ENCODE peak calls at places on chromosomes 13 and 19, in four cellular contexts. E is pancreas; D is CD8-positive, alpha-beta memory T cell; Y is upper lobe of left lung. F is an unnamed sample.
A peak's percentile ranks its signal among the peaks of the same experiment; 100 is the strongest.

GRCh38 chr19:590396-590745 is 690 bp downstream of the HCN2 start:
- DNase-seq in Y (no peak), E (no peak), D (no peak), F (no peak)

GRCh38 chr19:51688665-51689571 is 4.2 kb upstream of the SPACA6 start:
- DNase-seq in Y (peak; percentile 86), E (peak; percentile 88), D (no peak), F (no peak)

GRCh38 chr19:6219147-6219525 is 60.6 kb downstream of the MLLT1 start:
- DNase-seq in D (no peak), Y (no peak), E (no peak), F (no peak)

GRCh38 chr13:80166352-80166751 is 174.6 kb downstream of the SPRY2 start:
- DNase-seq in E (no peak), Y (no peak), D (no peak), F (no peak)

GRCh38 chr13:97640236-97640635 is 206.3 kb downstream of the RAP2A start:
- DNase-seq in Y (no peak), E (no peak), D (no peak), F (no peak)

GRCh38 chr19:16285769-16286564 is 38.7 kb upstream of the KLF2 start:
- DNase-seq in E (no peak), Y (no peak), D (no peak), F (peak; percentile 23)

GRCh38 chr19:10752237-10752912 is 34.5 kb downstream of the DNM2 start:
- DNase-seq in D (no peak), E (no peak), Y (no peak), F (no peak)

GRCh38 chr13:31433201-31433600 is 233.4 kb downstream of the B3GLCT start:
- DNase-seq in Y (no peak), E (no peak), D (no peak), F (no peak)

GRCh38 chr13:97262058-97262457 is 39.9 kb downstream of the MBNL2 start:
- DNase-seq in E (no peak), D (peak; percentile 27), Y (no peak), F (no peak)

GRCh38 chr19:55169136-55169535 is 2.7 kb upstream of the DNAAF3 start:
- DNase-seq in E (no peak), D (no peak), Y (no peak), F (no peak)

GRCh38 chr19:1554968-1555801 is 12.9 kb downstream of the MEX3D start:
- DNase-seq in Y (no peak), D (no peak), E (no peak), F (no peak)

GRCh38 chr19:50344661-50345318 is 15.6 kb upstream of the KCNC3 start:
- DNase-seq in Y (no peak), E (no peak), D (no peak), F (no peak)

GRCh38 chr13:113002206-113002821 is 33.3 kb downstream of the MCF2L start:
- DNase-seq in Y (no peak), E (peak; percentile 33), D (no peak), F (no peak)

GRCh38 chr19:4871711-4872110 is 4.2 kb upstream of the PLIN3 start:
- DNase-seq in Y (no peak), E (no peak), D (no peak), F (no peak)

GRCh38 chr19:23310729-23311211 is 60.6 kb upstream of the ZNF724 start:
- DNase-seq in D (no peak), E (no peak), Y (no peak), F (no peak)

GRCh38 chr13:109729031-109729870 is 57.1 kb downstream of the IRS2 start:
- DNase-seq in D (no peak), E (no peak), Y (no peak), F (no peak)

GRCh38 chr19:898663-899062 is 5.4 kb downstream of the RNU6-9 start:
- DNase-seq in E (no peak), D (no peak), Y (no peak), F (no peak)

GRCh38 chr19:35539850-35540249 is 5.6 kb upstream of the TMEM147 start:
- DNase-seq in Y (no peak), E (no peak), D (no peak), F (no peak)

GRCh38 chr19:15815306-15815705 is at the start of gene OR10H1:
- DNase-seq in Y (peak; percentile 69), E (peak; percentile 81), D (no peak), F (no peak)

GRCh38 chr13:109145631-109146030 is 516.2 kb downstream of the MYO16 start:
- DNase-seq in Y (peak; percentile 36), D (no peak), E (peak; percentile 50), F (peak; percentile 15)

GRCh38 chr13:37925878-37926473 is 56.4 kb upstream of the TRPC4 start:
- DNase-seq in Y (no peak), E (no peak), D (no peak), F (no peak)

GRCh38 chr13:46211521-46212351 is at the start of gene LRRC63:
- DNase-seq in E (peak; percentile 40), D (peak; percentile 81), Y (peak; percentile 93), F (peak; percentile 44)

GRCh38 chr19:45250216-45250831 is 747 bp upstream of the MARK4 start:
- DNase-seq in E (no peak), Y (no peak), D (no peak), F (no peak)

GRCh38 chr13:97856001-97856675 is 97.3 kb upstream of the IPO5 start:
- DNase-seq in E (peak; percentile 26), D (no peak), Y (peak; percentile 32), F (no peak)

GRCh38 chr19:6375411-6376010 is at the start of gene PSPN:
- DNase-seq in E (no peak), Y (no peak), D (no peak), F (no peak)

GRCh38 chr19:55086730-55087541 is 11.3 kb downstream of the EPS8L1 start:
- DNase-seq in D (peak; percentile 59), E (peak; percentile 69), Y (peak; percentile 91), F (no peak)

GRCh38 chr13:44249439-44249838 is 124.2 kb upstream of the SERP2 start:
- DNase-seq in Y (no peak), E (peak; percentile 36), D (no peak), F (no peak)

GRCh38 chr13:64675256-64675892 is 2554.8 kb downstream of the PCDH9 start:
- DNase-seq in Y (no peak), D (no peak), E (no peak), F (no peak)

GRCh38 chr13:102846261-102847015 is 606 bp downstream of the ERCC5 start:
- DNase-seq in D (peak; percentile 35), E (peak; percentile 26), Y (peak; percentile 57), F (no peak)

GRCh38 chr19:42577016-42577415 is 17.7 kb downstream of the CEACAM8 start:
- DNase-seq in Y (no peak), D (no peak), E (no peak), F (no peak)

GRCh38 chr13:46614582-46614981 is 61.6 kb downstream of the LRCH1 start:
- DNase-seq in E (no peak), D (no peak), Y (no peak), F (no peak)

GRCh38 chr13:103195762-103196161 is 129.5 kb upstream of the SLC10A2 start:
- DNase-seq in D (no peak), Y (no peak), E (no peak), F (no peak)

GRCh38 chr19:29887498-29887897 is 54.5 kb upstream of the URI1 start:
- DNase-seq in D (no peak), Y (no peak), E (no peak), F (peak; percentile 24)

GRCh38 chr13:110913322-110913721 is 1.5 kb downstream of the ANKRD10 start:
- DNase-seq in D (no peak), Y (peak; percentile 56), E (no peak), F (no peak)

DNA sequence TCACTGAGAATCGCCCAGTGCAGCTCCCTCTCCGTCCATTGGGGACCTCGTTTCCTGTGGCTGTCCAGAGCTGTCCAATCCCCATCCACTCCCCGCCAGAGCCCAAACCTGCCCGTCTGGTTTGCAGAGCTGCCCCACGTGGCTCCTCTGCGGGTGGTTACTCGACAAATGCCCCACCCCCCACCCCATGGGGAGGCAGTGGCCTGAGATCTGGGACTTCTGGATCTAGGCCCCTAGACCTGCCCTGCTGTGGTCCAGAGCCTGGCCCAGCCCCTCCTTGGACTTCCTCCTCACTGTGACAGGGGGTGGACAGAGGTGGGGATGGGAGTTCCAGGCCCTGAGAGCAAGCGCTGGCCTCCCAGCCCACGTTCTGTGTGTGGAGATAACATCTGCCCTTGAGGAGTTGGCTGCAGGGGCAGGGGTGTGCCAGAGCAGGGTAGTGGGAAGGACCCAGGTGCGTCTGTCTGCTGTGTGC is 29.1 kb downstream of the PAK4 start:
- DNase-seq in E (peak; percentile 89), D (no peak), Y (peak; percentile 85), F (no peak)
- H3K27ac ChIP-seq in E (peak overlapping the region; percentile 69), D (no peak overlapping the region), Y (peak overlapping the region; percentile 2), F (no peak overlapping the region)

DNA sequence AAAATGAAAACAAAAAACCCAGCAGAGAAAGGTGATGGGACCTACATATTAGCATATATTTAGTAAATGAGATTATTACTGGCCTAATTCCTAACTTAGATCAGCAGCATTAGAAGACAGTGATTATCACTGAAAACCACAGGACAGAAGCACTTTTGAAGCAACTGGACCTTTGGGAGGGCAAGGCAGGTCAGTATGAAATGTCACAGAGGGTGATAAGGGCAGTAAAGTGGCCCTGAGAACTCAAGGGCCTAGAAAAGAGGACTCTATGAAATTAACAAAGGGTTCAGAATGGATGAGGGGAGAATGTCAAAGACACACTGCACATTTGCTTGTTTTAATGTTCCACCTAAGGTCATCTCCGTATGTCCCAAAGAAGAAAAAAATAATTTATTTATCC is 148.7 kb downstream of the VWA8 start:
- DNase-seq in D (no peak), Y (no peak), E (no peak), F (no peak)
- H3K27ac ChIP-seq in D (peak overlapping the region; percentile 41), Y (no peak overlapping the region), E (no peak overlapping the region), F (no peak overlapping the region)

GRCh38 chr19:8461376-8461775 is 16.6 kb downstream of the HNRNPM start:
- DNase-seq in E (no peak), D (no peak), Y (no peak), F (no peak)
- H3K27ac ChIP-seq in E (no peak overlapping the region), D (no peak overlapping the region), Y (no peak overlapping the region), F (no peak overlapping the region)

GRCh38 chr13:93726173-93727019 is 499.8 kb downstream of the GPC6 start:
- DNase-seq in Y (no peak), E (no peak), D (no peak), F (no peak)

GRCh38 chr13:93729383-93729782 is 502.8 kb downstream of the GPC6 start:
- DNase-seq in D (no peak), E (no peak), Y (no peak), F (no peak)

GRCh38 chr13:93730780-93731179 is 504.2 kb downstream of the GPC6 start:
- DNase-seq in Y (no peak), D (no peak), E (no peak), F (no peak)

GRCh38 chr13:93724187-93724586 is 497.6 kb downstream of the GPC6 start:
- DNase-seq in Y (no peak), E (no peak), D (no peak), F (no peak)

DNA sequence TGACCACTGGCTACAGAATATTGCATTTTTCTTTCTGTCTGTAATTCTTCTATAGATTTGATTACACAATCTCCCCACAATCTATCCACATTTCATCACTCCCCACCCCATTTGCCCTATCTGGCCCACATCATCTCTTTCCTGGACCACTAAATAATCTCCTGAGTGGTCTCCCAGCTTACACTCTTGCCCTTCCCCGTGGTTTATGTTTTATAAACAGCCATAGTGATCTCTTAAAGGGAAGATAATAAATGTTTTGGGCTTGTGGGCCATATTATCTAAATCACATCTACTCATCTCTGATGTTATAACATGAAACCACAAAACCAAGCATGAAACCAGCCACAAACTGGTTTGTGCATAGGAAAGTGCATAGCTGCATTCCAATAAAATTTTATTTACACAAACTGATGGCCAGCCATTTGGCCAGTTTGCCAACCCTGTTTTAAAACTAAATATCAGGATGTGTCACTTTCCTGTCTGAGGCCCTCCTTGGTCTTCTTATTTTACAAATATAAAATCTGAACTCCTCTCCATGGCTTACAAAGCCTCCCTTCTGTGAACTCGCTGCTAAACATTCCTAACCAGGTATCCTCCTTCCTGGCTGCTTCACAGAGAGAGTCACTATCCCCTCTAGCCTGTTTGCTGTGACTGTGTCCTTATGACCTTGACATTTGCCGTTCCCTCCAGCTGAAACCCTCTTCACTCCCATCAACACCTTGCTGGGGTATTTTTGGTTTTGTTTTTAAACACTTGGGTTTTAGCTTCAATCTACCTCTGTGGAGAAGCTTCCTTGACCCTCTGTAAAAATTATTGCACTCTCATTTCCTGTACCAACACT is 500.9 kb downstream of the GPC6 start:
- DNase-seq in E (no peak), Y (no peak), D (no peak), F (no peak)
- H3K27ac ChIP-seq in E (no peak overlapping the region), Y (no peak overlapping the region), D (no peak overlapping the region), F (no peak overlapping the region)